ENCODE peak calls at places on chromosomes 1 and 21, in four cellular contexts. A is NCI-H1417, E is Ammon's horn, U is cardiac fibroblast. T is an unnamed sample.

GRCh38 chr1:21924503-21925005 is 12.6 kb downstream of the HSPG2 start:
- DNase-seq in E (no peak), U (peak; percentile 49), A (no peak), T (no peak)

GRCh38 chr21:33848252-33848953 is 67.2 kb downstream of the ATP5PO start:
- DNase-seq in A (peak; percentile 67), U (no peak), E (no peak), T (no peak)

GRCh38 chr1:31985430-31985829 is 28.2 kb upstream of the KHDRBS1 start:
- DNase-seq in A (peak; percentile 77), U (peak; percentile 23), E (no peak), T (no peak)

GRCh38 chr1:178196631-178197030 is 102.7 kb downstream of the RASAL2 start:
- DNase-seq in U (no peak), A (no peak), E (no peak), T (no peak)

GRCh38 chr1:229895605-229896004 is 171.4 kb upstream of the GALNT2 start:
- DNase-seq in A (no peak), E (no peak), U (no peak), T (no peak)

GRCh38 chr1:24045766-24046165 is 65.6 kb upstream of the SRSF10 start:
- DNase-seq in U (peak; percentile 64), A (no peak), E (no peak), T (no peak)

GRCh38 chr1:26410706-26411623 is at the start of gene LIN28A:
- DNase-seq in A (peak; percentile 45), U (no peak), E (no peak), T (no peak)

GRCh38 chr1:164188507-164188906 is 370.5 kb upstream of the PBX1 start:
- DNase-seq in E (no peak), U (no peak), A (no peak), T (no peak)

GRCh38 chr1:185284533-185285244 is 32.4 kb downstream of the IVNS1ABP start:
- DNase-seq in A (no peak), U (peak; percentile 51), E (no peak), T (no peak)

GRCh38 chr1:116170901-116171589 is 59.8 kb downstream of the MAB21L3 start:
- DNase-seq in U (no peak), A (no peak), E (no peak), T (no peak)

GRCh38 chr1:32759521-32759980 is 57.0 kb upstream of the SYNC start:
- DNase-seq in A (peak; percentile 38), E (no peak), U (no peak), T (no peak)

GRCh38 chr1:11237364-11237755 is 25.0 kb downstream of the MTOR start:
- DNase-seq in E (no peak), U (no peak), A (no peak), T (peak; percentile 66)

GRCh38 chr1:155008015-155008941 is 5.7 kb downstream of the ZBTB7B start:
- DNase-seq in A (no peak), E (no peak), U (no peak), T (no peak)

GRCh38 chr1:78607334-78607927 is 12.8 kb upstream of the IFI44L start:
- DNase-seq in U (peak; percentile 62), A (peak; percentile 45), E (no peak), T (no peak)

GRCh38 chr1:113036639-113037321 is 36.2 kb upstream of the LRIG2 start:
- DNase-seq in A (no peak), U (no peak), E (no peak), T (no peak)

GRCh38 chr1:212635141-212635601 is 26.6 kb downstream of the ATF3 start:
- DNase-seq in A (no peak), E (no peak), U (peak; percentile 29), T (no peak)